ENCODE peak calls at places on chromosomes 13 and 19, in ten cellular contexts. A is breast epithelium; Y is 8988T; E is HCEC 1CT; X is putamen; K is activated T-helper 1 cell treated with anti-CD3 and anti-CD28 coated beads, Interleukin-12 subunit alpha, Interleukin-12 subunit beta, Interleukin-2, Interleukin-4 antibody, amounts not matched to agents 30 ng/mL and 10 ng/mL and 1 ng/mL, durations not matched to agents 14 hours and 24 hours and 36 hours; N is HT1080; L is NCI-H748 treated with DMSO at 0.1 percent for 48 hours; O is esophagus squamous epithelium; F is frontal cortex. U is an unnamed sample.

GRCh38 chr19:49492573-49493411 is 3.4 kb upstream of the RPS11 start:
- DNase-seq in A (no peak), Y (no peak), E (peak; percentile 32), X (no peak), K (no peak), N (peak; percentile 78), L (no peak), O (no peak), F (no peak), U (no peak)

GRCh38 chr19:52734340-52734892 is 428 bp downstream of the ZNF611 start:
- DNase-seq in A (no peak), Y (no peak), E (peak; percentile 1), X (peak; percentile 12), K (no peak), N (no peak), L (no peak), O (no peak), F (no peak), U (no peak)

GRCh38 chr13:27954406-27954851 is 14.7 kb downstream of the CDX2 start:
- DNase-seq in A (no peak), Y (peak; percentile 32), E (peak; percentile 13), X (no peak), K (no peak), N (no peak), L (no peak), O (no peak), F (peak; percentile 31), U (peak; percentile 66)

GRCh38 chr19:17246681-17247425 is 1.1 kb upstream of the NR2F6 start:
- DNase-seq in A (no peak), Y (peak; percentile 21), E (peak; percentile 78), X (no peak), K (no peak), N (peak; percentile 41), L (peak; percentile 1), O (no peak), F (no peak), U (no peak)

GRCh38 chr19:16789238-16789637 is 40.0 kb upstream of the SIN3B start:
- DNase-seq in A (no peak), Y (no peak), E (no peak), X (no peak), K (no peak), N (no peak), L (no peak), O (no peak), F (no peak), U (no peak)

GRCh38 chr13:39202746-39203145 is 164.5 kb downstream of the NHLRC3 start:
- DNase-seq in A (no peak), Y (no peak), E (no peak), X (no peak), K (no peak), N (no peak), L (no peak), O (no peak), F (no peak), U (no peak)

GRCh38 chr19:3151563-3152430 is 16.0 kb downstream of the GNA15 start:
- DNase-seq in A (no peak), Y (no peak), E (peak; percentile 20), X (no peak), K (no peak), N (peak; percentile 49), L (no peak), O (no peak), F (no peak), U (no peak)

GRCh38 chr19:21940684-21941083 is 70.1 kb downstream of the ZNF208 start:
- DNase-seq in A (no peak), Y (no peak), E (no peak), X (no peak), K (no peak), N (no peak), L (no peak), O (no peak), F (no peak), U (no peak)

GRCh38 chr13:109088528-109088927 is 459.1 kb downstream of the MYO16 start:
- DNase-seq in A (no peak), Y (no peak), E (no peak), X (no peak), K (no peak), N (no peak), L (no peak), O (no peak), F (no peak), U (no peak)

GRCh38 chr19:2047449-2048103 is 3.5 kb downstream of the MKNK2 start:
- DNase-seq in A (no peak), Y (peak; percentile 26), E (peak; percentile 18), X (no peak), K (no peak), N (peak; percentile 71), L (no peak), O (no peak), F (no peak), U (no peak)

GRCh38 chr19:18306209-18306902 is 16.5 kb downstream of the LSM4 start:
- DNase-seq in A (no peak), Y (no peak), E (no peak), X (no peak), K (no peak), N (no peak), L (no peak), O (no peak), F (no peak), U (no peak)

GRCh38 chr19:18529782-18530181 is 7.9 kb upstream of the ELL start:
- DNase-seq in A (no peak), Y (no peak), E (no peak), X (no peak), K (no peak), N (no peak), L (no peak), O (no peak), F (no peak), U (no peak)

U was measured in type B pancreatic cell.